ENCODE peak calls at places on chromosomes 6 and 20, in nine cellular contexts. R is T-helper 2 cell; U is iPS-NIHi11; X is NCI-H69; K is smooth muscle cell of the brain vasculature; C is activated CD4-positive, alpha-beta T cell treated with anti-CD3 and anti-CD28 coated beads for 4 hours; A is Daoy; N is fibroblast of the conjunctiva; D is midbrain. J is an unnamed sample.
A peak's percentile ranks its signal among the peaks of the same experiment; 100 is the strongest.

GRCh38 chr6:20906938-20907337 is 372.7 kb downstream of the CDKAL1 start:
- DNase-seq in R (no peak), U (no peak), X (no peak), K (peak; percentile 6), C (no peak), A (no peak), N (peak; percentile 90), D (no peak), J (no peak)

GRCh38 chr20:35788796-35789195 is 17.0 kb downstream of the PHF20 start:
- DNase-seq in R (no peak), U (no peak), X (no peak), K (no peak), C (no peak), A (no peak), N (no peak), D (no peak), J (no peak)

GRCh38 chr20:2955257-2955950 is 82.1 kb downstream of the PTPRA start:
- DNase-seq in R (no peak), U (no peak), X (peak; percentile 49), K (no peak), C (no peak), A (no peak), N (no peak), D (peak; percentile 22), J (no peak)

GRCh38 chr6:47016916-47017315 is 25.2 kb downstream of the ADGRF1 start:
- DNase-seq in R (no peak), U (no peak), X (peak; percentile 58), K (no peak), C (no peak), A (no peak), N (no peak), D (no peak), J (peak; percentile 58)

GRCh38 chr6:89682991-89683390 is 44.4 kb upstream of the LYRM2 start:
- DNase-seq in R (no peak), U (no peak), X (no peak), K (no peak), C (no peak), A (no peak), N (no peak), D (no peak), J (no peak)

GRCh38 chr6:18154507-18155272 is at the start of gene TPMT:
- DNase-seq in R (peak; percentile 96), U (no peak), X (peak; percentile 99), K (no peak), C (peak; percentile 7), A (peak; percentile 31), N (no peak), D (no peak), J (peak; percentile 97)

GRCh38 chr6:137867685-137868509 is 838 bp downstream of the TNFAIP3 start:
- DNase-seq in R (no peak), U (peak; percentile 18), X (peak; percentile 61), K (no peak), C (no peak), A (peak; percentile 57), N (no peak), D (no peak), J (peak; percentile 80)

GRCh38 chr20:35294293-35294685 is 2.1 kb upstream of the FAM83C start:
- DNase-seq in R (no peak), U (no peak), X (no peak), K (no peak), C (no peak), A (no peak), N (no peak), D (no peak), J (no peak)

GRCh38 chr6:79777713-79778579 is 146.8 kb downstream of the SH3BGRL2 start:
- DNase-seq in R (peak; percentile 63), U (peak; percentile 96), X (peak; percentile 87), K (peak; percentile 31), C (peak; percentile 91), A (peak; percentile 87), N (peak; percentile 44), D (peak; percentile 84), J (peak; percentile 84)

GRCh38 chr6:170074435-170074834 is 216.4 kb downstream of the DLL1 start:
- DNase-seq in R (no peak), U (peak; percentile 12), X (no peak), K (no peak), C (no peak), A (no peak), N (no peak), D (no peak), J (no peak)

GRCh38 chr20:47205577-47206123 is 150.8 kb downstream of the ZMYND8 start:
- DNase-seq in R (no peak), U (peak; percentile 72), X (peak; percentile 54), K (peak; percentile 21), C (peak; percentile 56), A (peak; percentile 53), N (peak; percentile 83), D (no peak), J (peak; percentile 45)

GRCh38 chr6:21109421-21110178 is 484.0 kb upstream of the SOX4 start:
- DNase-seq in R (no peak), U (no peak), X (peak; percentile 42), K (no peak), C (no peak), A (peak; percentile 78), N (peak; percentile 26), D (no peak), J (no peak)

GRCh38 chr20:32510601-32511357 is 74.4 kb downstream of the NOL4L start:
- DNase-seq in R (no peak), U (no peak), X (peak; percentile 49), K (no peak), C (no peak), A (no peak), N (no peak), D (no peak), J (no peak)

GRCh38 chr6:30443657-30444450 is 45.5 kb upstream of the HLA-E start:
- DNase-seq in R (no peak), U (no peak), X (peak; percentile 10), K (no peak), C (no peak), A (peak; percentile 84), N (no peak), D (no peak), J (peak; percentile 21)

GRCh38 chr6:7629321-7629720 is 39.3 kb downstream of the SNRNP48 start:
- DNase-seq in R (no peak), U (no peak), X (no peak), K (no peak), C (no peak), A (no peak), N (no peak), D (no peak), J (no peak)

GRCh38 chr6:20259316-20260049 is 47.2 kb upstream of the MBOAT1 start:
- DNase-seq in R (no peak), U (no peak), X (no peak), K (no peak), C (no peak), A (no peak), N (no peak), D (no peak), J (no peak)

GRCh38 chr6:53718597-53719460 is 53.3 kb upstream of the KLHL31 start:
- DNase-seq in R (no peak), U (peak; percentile 62), X (peak; percentile 85), K (peak; percentile 6), C (peak; percentile 18), A (peak; percentile 66), N (peak; percentile 58), D (peak; percentile 81), J (peak; percentile 85)

GRCh38 chr6:41051873-41052272 is 1.1 kb upstream of the APOBEC2 start:
- DNase-seq in R (no peak), U (no peak), X (peak; percentile 66), K (no peak), C (no peak), A (no peak), N (no peak), D (no peak), J (no peak)

GRCh38 chr6:130864344-130864743 is 37.1 kb downstream of the SMLR1 start:
- DNase-seq in R (no peak), U (no peak), X (no peak), K (no peak), C (no peak), A (no peak), N (no peak), D (no peak), J (no peak)

GRCh38 chr20:5675103-5676091 is 74.8 kb upstream of the SHLD1 start:
- DNase-seq in R (no peak), U (no peak), X (no peak), K (no peak), C (no peak), A (no peak), N (no peak), D (no peak), J (no peak)

GRCh38 chr20:46088409-46089075 is 1.2 kb downstream of the NCOA5 start:
- DNase-seq in R (no peak), U (no peak), X (peak; percentile 23), K (no peak), C (no peak), A (peak; percentile 15), N (no peak), D (no peak), J (peak; percentile 26)

GRCh38 chr20:61608275-61609085 is 356.4 kb downstream of the CDH4 start:
- DNase-seq in R (no peak), U (peak; percentile 89), X (no peak), K (no peak), C (no peak), A (peak; percentile 49), N (no peak), D (no peak), J (peak; percentile 86)

J was measured in neural progenitor cell.